ENCODE peak calls at places on chromosome 13, in six cellular contexts. U is mesenchymal stem cell, Z is AG04450, E is heart right ventricle, D is Peyer's patch, L is tibial nerve. J is an unnamed sample.

GRCh38 chr13:50428183-50428877 is 413.1 kb downstream of the KCNRG start:
- DNase-seq in U (no peak), Z (no peak), E (no peak), D (no peak), L (no peak), J (peak; percentile 77)

GRCh38 chr13:45882626-45883025 is 31.1 kb upstream of the SIAH3 start:
- DNase-seq in U (no peak), Z (no peak), E (no peak), D (no peak), L (no peak), J (no peak)

GRCh38 chr13:101989798-101990350 is 412.0 kb downstream of the FGF14 start:
- DNase-seq in U (no peak), Z (no peak), E (no peak), D (no peak), L (no peak), J (no peak)

GRCh38 chr13:108924154-108924940 is 294.9 kb downstream of the MYO16 start:
- DNase-seq in U (peak; percentile 81), Z (peak; percentile 61), E (no peak), D (no peak), L (no peak), J (no peak)

GRCh38 chr13:109425821-109426689 is 360.3 kb downstream of the IRS2 start:
- DNase-seq in U (no peak), Z (no peak), E (no peak), D (no peak), L (no peak), J (no peak)

GRCh38 chr13:45456196-45456972 is 8.4 kb upstream of the COG3 start:
- DNase-seq in U (no peak), Z (peak; percentile 30), E (no peak), D (no peak), L (no peak), J (no peak)

GRCh38 chr13:111177803-111178389 is 62.8 kb downstream of the ARHGEF7 start:
- DNase-seq in U (peak; percentile 57), Z (no peak), E (no peak), D (no peak), L (no peak), J (no peak)

GRCh38 chr13:26476744-26477129 is 80.7 kb upstream of the WASF3 start:
- DNase-seq in U (no peak), Z (no peak), E (no peak), D (no peak), L (no peak), J (no peak)

GRCh38 chr13:109778102-109778542 is 8.3 kb downstream of the IRS2 start:
- DNase-seq in U (peak; percentile 54), Z (no peak), E (no peak), D (no peak), L (no peak), J (no peak)

GRCh38 chr13:103852036-103852435 is 785.8 kb upstream of the SLC10A2 start:
- DNase-seq in U (peak; percentile 14), Z (no peak), E (no peak), D (no peak), L (no peak), J (no peak)

GRCh38 chr13:21530656-21531055 is 71.6 kb upstream of the ZDHHC20 start:
- DNase-seq in U (no peak), Z (no peak), E (no peak), D (no peak), L (no peak), J (no peak)

GRCh38 chr13:94704347-94705080 is 7.8 kb downstream of the SOX21 start:
- DNase-seq in U (no peak), Z (no peak), E (no peak), D (no peak), L (no peak), J (no peak)

GRCh38 chr13:43495732-43496131 is 291.0 kb downstream of the ENOX1 start:
- DNase-seq in U (peak; percentile 20), Z (no peak), E (no peak), D (no peak), L (no peak), J (no peak)

GRCh38 chr13:78022164-78022877 is 103.7 kb upstream of the EDNRB start:
- DNase-seq in U (peak; percentile 64), Z (peak; percentile 24), E (peak; percentile 40), D (peak; percentile 61), L (no peak), J (no peak)

DNA sequence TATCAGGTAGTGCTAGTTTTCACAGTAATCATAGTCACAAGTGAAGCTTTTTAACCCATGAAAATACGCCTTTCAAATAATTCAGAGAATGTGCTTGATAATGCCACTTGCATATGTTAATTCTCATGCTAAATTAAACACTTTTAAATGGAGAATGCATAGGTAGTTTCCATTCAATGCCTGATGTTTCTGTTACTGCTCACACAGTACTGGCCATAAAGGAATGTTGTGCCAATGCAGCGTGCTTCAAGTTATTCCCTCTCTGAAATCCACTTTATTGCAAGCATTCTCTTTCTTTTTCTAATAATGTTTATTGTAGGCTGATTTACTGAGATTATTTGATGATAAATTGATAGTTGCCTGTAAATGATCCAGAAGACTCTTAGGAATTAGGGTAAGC is 513.0 kb upstream of the KLF12 start:
- DNase-seq in U (no peak), Z (no peak), E (no peak), D (no peak), L (no peak), J (no peak)
- H3K4me3 ChIP-seq in U (no peak overlapping the region), Z (no peak overlapping the region), E (no peak overlapping the region), D (no peak overlapping the region), L (no peak overlapping the region), J (no peak overlapping the region)

GRCh38 chr13:113602291-113602970 is 17.9 kb downstream of the TFDP1 start:
- DNase-seq in U (no peak), Z (no peak), E (no peak), D (no peak), L (no peak), J (no peak)
- H3K4me3 ChIP-seq in U (no peak overlapping the region), Z (no peak overlapping the region), E (no peak overlapping the region), D (no peak overlapping the region), L (no peak overlapping the region), J (no peak overlapping the region)

GRCh38 chr13:24271611-24272451 is 37.5 kb upstream of the C1QTNF9 start:
- DNase-seq in U (peak; percentile 68), Z (peak; percentile 45), E (peak; percentile 71), D (peak; percentile 74), L (no peak), J (peak; percentile 10)

GRCh38 chr13:24271231-24271610 is 38.2 kb upstream of the C1QTNF9 start:
- DNase-seq in U (no peak), Z (no peak), E (no peak), D (no peak), L (no peak), J (no peak)

GRCh38 chr13:24273926-24274325 is 35.5 kb upstream of the C1QTNF9 start:
- DNase-seq in U (no peak), Z (no peak), E (no peak), D (no peak), L (no peak), J (no peak)

GRCh38 chr13:24274452-24274971 is 34.9 kb upstream of the C1QTNF9 start:
- DNase-seq in U (peak; percentile 86), Z (peak; percentile 21), E (peak; percentile 41), D (peak; percentile 84), L (no peak), J (no peak)

GRCh38 chr13:24272452-24273161 is 36.8 kb upstream of the C1QTNF9 start:
- DNase-seq in U (no peak), Z (no peak), E (no peak), D (no peak), L (no peak), J (peak; percentile 8)
- H3K4me3 ChIP-seq in U (peak overlapping the region; percentile 76), Z (peak overlapping the region; percentile 54), E (peak overlapping the region; percentile 50), D (peak overlapping the region; percentile 48), L (peak overlapping the region; percentile 43), J (no peak overlapping the region)

DNA sequence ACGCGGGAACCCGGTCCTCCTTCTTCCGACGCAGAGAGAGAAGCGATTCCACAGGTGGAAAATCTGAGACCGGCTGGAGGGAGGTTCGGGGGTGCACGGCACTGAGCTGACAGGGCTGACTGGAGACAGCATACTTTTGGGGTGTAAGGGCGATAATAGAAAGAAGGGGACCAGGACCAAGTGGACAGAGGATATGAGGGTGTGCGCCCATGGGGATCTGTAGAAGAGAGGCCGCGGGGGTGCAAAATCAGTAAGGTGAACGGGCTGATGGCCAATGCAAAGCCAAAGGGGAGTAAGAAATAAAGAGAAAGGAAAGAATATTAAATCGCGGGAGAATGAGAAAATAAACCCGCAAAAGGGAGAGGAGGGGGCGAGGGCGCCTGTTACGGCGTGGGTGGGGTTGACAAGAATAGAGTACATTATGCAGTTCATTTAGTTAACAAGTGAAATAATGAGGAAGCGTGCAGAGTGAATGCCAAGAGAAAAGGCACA is 336 bp upstream of the GSX1 start:
- DNase-seq in U (no peak), Z (no peak), E (no peak), D (no peak), L (no peak), J (no peak)
- H3K4me3 ChIP-seq in U (no peak overlapping the region), Z (no peak overlapping the region), E (no peak overlapping the region), D (no peak overlapping the region), L (no peak overlapping the region), J (no peak overlapping the region)

GRCh38 chr13:23902975-23903905 is 5.9 kb upstream of the C1QTNF9B start:
- DNase-seq in U (no peak), Z (no peak), E (no peak), D (no peak), L (no peak), J (no peak)
- H3K4me3 ChIP-seq in U (peak overlapping the region; percentile 60), Z (no peak overlapping the region), E (peak overlapping the region; percentile 45), D (no peak overlapping the region), L (peak overlapping the region; percentile 17), J (no peak overlapping the region)

DNA sequence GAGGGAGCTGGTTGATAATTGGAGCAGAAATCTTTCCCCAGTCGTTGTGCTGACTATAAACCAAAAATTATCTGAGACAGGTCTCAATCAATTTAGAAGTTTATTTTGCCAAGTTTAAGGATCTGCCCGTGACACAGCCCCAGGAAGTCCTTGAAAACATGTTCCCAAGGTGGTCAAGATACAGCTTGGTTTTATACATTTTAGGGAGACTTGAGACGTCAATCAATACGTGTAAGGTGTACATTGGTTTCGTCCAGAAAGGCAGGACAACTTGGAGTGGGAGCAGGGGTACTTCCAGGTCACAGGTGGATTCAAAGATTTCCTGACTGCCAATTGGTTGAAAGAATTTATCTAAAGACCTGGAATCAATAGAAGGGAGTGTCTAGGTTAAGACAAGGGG is 17.6 kb downstream of the CFAP97D2 start:
- DNase-seq in U (no peak), Z (no peak), E (no peak), D (no peak), L (no peak), J (no peak)
- H3K4me3 ChIP-seq in U (no peak overlapping the region), Z (no peak overlapping the region), E (no peak overlapping the region), D (no peak overlapping the region), L (no peak overlapping the region), J (no peak overlapping the region)

GRCh38 chr13:113451951-113452421 is 1.3 kb downstream of the ADPRHL1 start:
- DNase-seq in U (no peak), Z (no peak), E (peak; percentile 76), D (no peak), L (no peak), J (no peak)

GRCh38 chr13:113448545-113448884 is 4.8 kb downstream of the ADPRHL1 start:
- DNase-seq in U (no peak), Z (no peak), E (peak; percentile 62), D (no peak), L (no peak), J (peak; percentile 37)

GRCh38 chr13:113447596-113447995 is 5.7 kb downstream of the ADPRHL1 start:
- DNase-seq in U (no peak), Z (no peak), E (no peak), D (no peak), L (no peak), J (no peak)

GRCh38 chr13:113448885-113449692 is 4.2 kb downstream of the ADPRHL1 start:
- DNase-seq in U (no peak), Z (no peak), E (peak; percentile 28), D (peak; percentile 25), L (no peak), J (peak; percentile 93)

GRCh38 chr13:113449693-113450347 is 3.5 kb downstream of the ADPRHL1 start:
- DNase-seq in U (no peak), Z (no peak), E (no peak), D (no peak), L (no peak), J (no peak)
- H3K4me3 ChIP-seq in U (peak overlapping the region; percentile 91), Z (no peak overlapping the region), E (peak overlapping the region; percentile 67), D (peak overlapping the region; percentile 54), L (peak overlapping the region; percentile 31), J (peak overlapping the region; percentile 62)